ENCODE peak calls at places on chromosomes 7 and 10, in four cellular contexts. A is NCI-H1436; J is epithelial cell of esophagus; X is stimulated activated CD8-positive, alpha-beta memory T cell treated with anti-CD3 and anti-CD28 coated beads, Interleukin-4, amount 100 ng/mL, for 1 hour. D is an unnamed sample.

GRCh38 chr10:111113961-111114830 is 37.4 kb downstream of the ADRA2A start:
- DNase-seq in J (no peak), X (no peak), A (no peak), D (no peak)

GRCh38 chr10:662686-663465 is 26.6 kb downstream of the DIP2C start:
- DNase-seq in X (no peak), J (no peak), A (no peak), D (no peak)

GRCh38 chr10:132418520-132419416 is 21.8 kb downstream of the PWWP2B start:
- DNase-seq in J (peak), A (peak), X (no peak), D (no peak)

GRCh38 chr7:53350241-53350640 is 314.8 kb downstream of the POM121L12 start:
- DNase-seq in A (no peak), J (peak), X (no peak), D (no peak)

GRCh38 chr7:143477501-143478150 is at the start of gene TAS2R41:
- DNase-seq in J (no peak), X (no peak), A (no peak), D (no peak)

GRCh38 chr7:32660936-32661335 is 165.6 kb downstream of the AVL9 start:
- DNase-seq in X (no peak), A (no peak), J (no peak), D (no peak)

GRCh38 chr7:29871787-29872398 is 65.6 kb downstream of the WIPF3 start:
- DNase-seq in J (no peak), X (no peak), A (no peak), D (no peak)

GRCh38 chr10:93820434-93820833 is 62.7 kb downstream of the LGI1 start:
- DNase-seq in A (no peak), J (no peak), X (no peak), D (no peak)

GRCh38 chr10:15072358-15072757 is 16.2 kb downstream of the ACBD7 start:
- DNase-seq in A (no peak), J (no peak), X (no peak), D (no peak)

GRCh38 chr7:97145068-97145467 is 27.6 kb downstream of the SDHAF3 start:
- DNase-seq in J (peak), X (no peak), A (peak), D (peak)

GRCh38 chr10:116082211-116082610 is 190.8 kb downstream of the GFRA1 start:
- DNase-seq in J (no peak), X (no peak), A (no peak), D (no peak)

GRCh38 chr7:144830811-144831210 is 5.0 kb downstream of the TPK1 start:
- DNase-seq in J (peak), X (no peak), A (no peak), D (no peak)

GRCh38 chr10:58637372-58637771 is 124.7 kb downstream of the BICC1 start:
- DNase-seq in X (no peak), A (no peak), J (no peak), D (no peak)

GRCh38 chr10:13366891-13367290 is 18.8 kb upstream of the SEPHS1 start:
- DNase-seq in J (no peak), A (no peak), X (no peak), D (no peak)

GRCh38 chr7:151167197-151167911 is at the start of gene GBX1:
- DNase-seq in A (no peak), X (no peak), J (no peak), D (peak)

GRCh38 chr7:13949450-13949849 is 40.0 kb downstream of the ETV1 start:
- DNase-seq in A (peak), J (no peak), X (no peak), D (peak)

GRCh38 chr7:90320801-90321494 is at the start of gene FAM237B:
- DNase-seq in X (no peak), A (no peak), J (peak), D (peak)

GRCh38 chr10:25465582-25466372 is 291.0 kb downstream of the GPR158 start:
- DNase-seq in J (no peak), A (peak), X (no peak), D (peak)

GRCh38 chr10:59222788-59223187 is 46.3 kb downstream of the PHYHIPL start:
- DNase-seq in J (no peak), X (no peak), A (no peak), D (no peak)

GRCh38 chr7:148624735-148625134 is 34.2 kb downstream of the C7orf33 start:
- DNase-seq in A (no peak), X (no peak), J (no peak), D (peak)

GRCh38 chr10:89296227-89296648 is 5.6 kb upstream of the IFIT2 start:
- DNase-seq in X (no peak), J (peak), A (no peak), D (no peak)

GRCh38 chr10:125005312-125006187 is 63.6 kb downstream of the ZRANB1 start:
- DNase-seq in X (no peak), A (no peak), J (no peak), D (no peak)

GRCh38 chr10:90743291-90743690 is 114.5 kb downstream of the HTR7 start:
- DNase-seq in A (no peak), X (no peak), J (no peak), D (no peak)

GRCh38 chr7:14834888-14835287 is 67.7 kb downstream of the DGKB start:
- DNase-seq in A (no peak), J (peak), X (no peak), D (no peak)

GRCh38 chr10:8778713-8779112 is 724.2 kb downstream of the GATA3 start:
- DNase-seq in A (no peak), J (no peak), X (no peak), D (no peak)

GRCh38 chr10:59682986-59683937 is 26.4 kb downstream of the SLC16A9 start:
- DNase-seq in X (no peak), A (no peak), J (peak), D (no peak)

GRCh38 chr10:91077549-91078017 is 142.9 kb upstream of the PCGF5 start:
- DNase-seq in X (no peak), J (peak), A (no peak), D (no peak)

GRCh38 chr10:60575105-60575504 is 185.4 kb upstream of the ANK3 start:
- DNase-seq in J (no peak), A (no peak), X (no peak), D (no peak)

GRCh38 chr10:121237718-121238117 is 360.5 kb downstream of the FGFR2 start:
- DNase-seq in A (no peak), X (no peak), J (no peak), D (no peak)

GRCh38 chr7:100681491-100682227 is 8.1 kb downstream of the GNB2 start:
- DNase-seq in X (no peak), A (no peak), J (no peak), D (no peak)

GRCh38 chr7:22660732-22661131 is 66.3 kb upstream of the IL6 start:
- DNase-seq in A (no peak), J (no peak), X (no peak), D (no peak)

GRCh38 chr10:6228647-6229046 is 25.9 kb downstream of the PFKFB3 start:
- DNase-seq in A (no peak), X (no peak), J (no peak), D (no peak)

GRCh38 chr7:117995850-117996650 is 122.8 kb upstream of the CTTNBP2 start:
- DNase-seq in J (peak), A (no peak), X (no peak), D (no peak)

D was measured in NCI-H2227 treated with DMSO at 0.1 percent for 48 hours.